ENCODE peak calls at places on chromosomes 2 and 18, in ten cellular contexts. I is tibial artery, A is heart left ventricle, F is upper lobe of right lung, T is SJCRH30, C is pancreas, U is tibial nerve, E is neural progenitor cell, G is WERI-Rb-1, L is adrenal gland. D is an unnamed sample. For H3K9me3 and H3K36me3, the result is how much of the 10 kb centered on the place peaks cover.

GRCh38 chr2:165902929-165903328 is 50.6 kb downstream of the TTC21B start:
- DNase-seq in I (no peak), A (no peak), F (no peak), T (no peak), C (no peak), U (no peak), E (no peak), G (no peak), L (no peak), D (peak)

GRCh38 chr2:33322099-33322498 is 154.3 kb upstream of the RASGRP3 start:
- DNase-seq in I (no peak), A (peak), F (no peak), T (no peak), C (no peak), U (no peak), E (no peak), G (no peak), L (peak), D (no peak)

GRCh38 chr2:187580462-187581124 is 26.4 kb upstream of the TFPI start:
- DNase-seq in I (no peak), A (no peak), F (no peak), T (no peak), C (no peak), U (no peak), E (peak), G (no peak), L (no peak), D (peak)

GRCh38 chr18:11607897-11608296 is 1.5 kb upstream of the SLC35G4 start:
- DNase-seq in I (no peak), A (no peak), F (no peak), T (no peak), C (no peak), U (no peak), E (peak), G (no peak), L (no peak), D (no peak)

GRCh38 chr18:6732952-6733351 is 3.4 kb downstream of the ARHGAP28 start:
- DNase-seq in I (no peak), A (no peak), F (no peak), T (no peak), C (no peak), U (no peak), E (no peak), G (no peak), L (no peak), D (no peak)

GRCh38 chr18:50091495-50092249 is 103.3 kb downstream of the MYO5B start:
- DNase-seq in I (no peak), A (no peak), F (no peak), T (no peak), C (no peak), U (no peak), E (no peak), G (no peak), L (no peak), D (no peak)

GRCh38 chr18:40124107-40124506 is 1830.9 kb upstream of the PIK3C3 start:
- DNase-seq in I (no peak), A (no peak), F (no peak), T (no peak), C (no peak), U (no peak), E (no peak), G (no peak), L (no peak), D (no peak)

GRCh38 chr2:234137400-234138014 is 87.0 kb downstream of the SPP2 start:
- DNase-seq in I (no peak), A (no peak), F (no peak), T (no peak), C (no peak), U (no peak), E (no peak), G (no peak), L (no peak), D (no peak)

GRCh38 chr2:144996225-144996795 is 476.4 kb upstream of the ZEB2 start:
- DNase-seq in I (no peak), A (no peak), F (no peak), T (no peak), C (no peak), U (no peak), E (no peak), G (no peak), L (no peak), D (no peak)

GRCh38 chr2:37084797-37085196 is 479 bp downstream of the GPATCH11 start:
- DNase-seq in I (no peak), A (no peak), F (no peak), T (no peak), C (no peak), U (no peak), E (peak), G (no peak), L (no peak), D (no peak)

GRCh38 chr2:189143930-189144329 is 35.6 kb downstream of the COL5A2 start:
- DNase-seq in I (no peak), A (no peak), F (no peak), T (no peak), C (no peak), U (no peak), E (no peak), G (no peak), L (no peak), D (no peak)

GRCh38 chr2:160207804-160208661 is 8.0 kb upstream of the ITGB6 start:
- DNase-seq in I (peak), A (peak), F (peak), T (peak), C (no peak), U (peak), E (peak), G (no peak), L (peak), D (peak)

GRCh38 chr2:216533504-216534068 is 34.9 kb downstream of the RPL37A start:
- DNase-seq in I (no peak), A (no peak), F (no peak), T (no peak), C (no peak), U (no peak), E (peak), G (no peak), L (peak), D (no peak)

GRCh38 chr2:239143858-239144712 is 256.7 kb downstream of the HDAC4 start:
- DNase-seq in I (no peak), A (no peak), F (no peak), T (peak), C (peak), U (no peak), E (peak), G (peak), L (no peak), D (peak)

GRCh38 chr2:39994151-39994550 is 215.1 kb upstream of the THUMPD2 start:
- DNase-seq in I (no peak), A (no peak), F (no peak), T (no peak), C (no peak), U (no peak), E (no peak), G (no peak), L (no peak), D (no peak)

GRCh38 chr2:101108357-101108756 is 42.8 kb downstream of the TBC1D8 start:
- DNase-seq in I (no peak), A (peak), F (no peak), T (no peak), C (no peak), U (no peak), E (no peak), G (no peak), L (no peak), D (no peak)

GRCh38 chr2:234257859-234258561 is 207.5 kb downstream of the SPP2 start:
- DNase-seq in I (no peak), A (no peak), F (no peak), T (peak), C (no peak), U (no peak), E (peak), G (peak), L (peak), D (peak)

GRCh38 chr18:61998957-61999356 is 106.2 kb upstream of the RNF152 start:
- DNase-seq in I (no peak), A (no peak), F (no peak), T (peak), C (no peak), U (no peak), E (no peak), G (no peak), L (no peak), D (no peak)

GRCh38 chr2:1494257-1494656 is 81.0 kb downstream of the TPO start:
- DNase-seq in I (peak), A (no peak), F (peak), T (no peak), C (no peak), U (no peak), E (no peak), G (no peak), L (no peak), D (no peak)

GRCh38 chr2:118845843-118846666 is 1.4 kb downstream of the EN1 start:
- DNase-seq in I (peak), A (no peak), F (no peak), T (no peak), C (no peak), U (no peak), E (peak), G (no peak), L (no peak), D (no peak)

GRCh38 chr2:27844821-27845255 is 45.3 kb downstream of the RBKS start:
- DNase-seq in I (no peak), A (no peak), F (no peak), T (peak), C (no peak), U (no peak), E (no peak), G (no peak), L (no peak), D (no peak)

GRCh38 chr2:186349508-186349907 is 136.6 kb upstream of the ZC3H15 start:
- DNase-seq in I (no peak), A (no peak), F (no peak), T (no peak), C (no peak), U (no peak), E (no peak), G (no peak), L (no peak), D (peak)

GRCh38 chr18:12236141-12236540 is 18.0 kb upstream of the CIDEA start:
- DNase-seq in I (no peak), A (no peak), F (no peak), T (no peak), C (no peak), U (no peak), E (no peak), G (no peak), L (no peak), D (no peak)

GRCh38 chr2:9758741-9759140 is 84.5 kb upstream of the TAF1B start:
- DNase-seq in I (no peak), A (peak), F (no peak), T (no peak), C (no peak), U (no peak), E (no peak), G (no peak), L (no peak), D (no peak)

GRCh38 chr18:64438178-64438577 is 289.3 kb upstream of the LINC00305 start:
- DNase-seq in I (no peak), A (no peak), F (no peak), T (no peak), C (no peak), U (no peak), E (no peak), G (no peak), L (no peak), D (no peak)

GRCh38 chr18:3148930-3149535 is 70.7 kb downstream of the MYOM1 start:
- DNase-seq in I (no peak), A (no peak), F (no peak), T (no peak), C (no peak), U (no peak), E (no peak), G (no peak), L (no peak), D (peak)

GRCh38 chr2:100959225-100959880 is 42.7 kb upstream of the RPL31 start:
- DNase-seq in I (no peak), A (no peak), F (no peak), T (no peak), C (no peak), U (no peak), E (no peak), G (no peak), L (no peak), D (no peak)

GRCh38 chr2:227238242-227239237 is 74.1 kb downstream of the COL4A3 start:
- DNase-seq in I (peak), A (peak), F (peak), T (peak), C (peak), U (peak), E (peak), G (peak), L (peak), D (peak)

GRCh38 chr2:206863721-206864120 is 75.6 kb upstream of the CPO start:
- DNase-seq in I (no peak), A (no peak), F (no peak), T (no peak), C (no peak), U (no peak), E (peak), G (peak), L (no peak), D (no peak)

GRCh38 chr2:168116448-168116847 is 130.9 kb downstream of the STK39 start:
- DNase-seq in I (no peak), A (no peak), F (no peak), T (peak), C (no peak), U (no peak), E (peak), G (peak), L (no peak), D (no peak)

GRCh38 chr2:231396058-231396821 is 730 bp downstream of the B3GNT7 start:
- DNase-seq in I (no peak), A (no peak), F (no peak), T (no peak), C (peak), U (no peak), E (no peak), G (no peak), L (no peak), D (peak)
- H3K27ac ChIP-seq in I (peak), A (no peak), F (peak), T (no peak), C (peak), U (no peak), E (no peak), G (no peak), L (peak), D (peak)

DNA sequence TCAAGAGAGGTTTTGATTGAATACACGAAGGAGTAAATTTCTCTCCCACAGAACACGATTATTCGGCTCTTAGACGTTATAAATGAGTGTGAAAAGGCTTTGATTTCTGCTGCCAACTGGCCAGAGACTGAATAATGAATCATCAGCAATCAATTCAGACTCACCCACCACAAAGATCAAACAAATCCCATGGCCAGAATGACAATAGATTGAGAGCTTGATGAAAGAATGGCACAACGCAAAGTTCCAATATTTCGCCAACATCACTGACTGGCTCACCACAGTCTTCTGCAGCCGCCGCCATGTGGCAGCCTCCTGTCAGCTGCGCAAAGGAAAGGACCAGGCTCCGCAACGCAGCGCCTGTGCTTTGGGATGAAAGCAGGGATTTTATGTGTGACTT is 104.5 kb upstream of the SOX11 start:
- DNase-seq in I (no peak), A (no peak), F (no peak), T (no peak), C (no peak), U (no peak), E (no peak), G (no peak), L (no peak), D (no peak)
- H3K9me3 ChIP-seq in I (under half), A (under half), F (under half), T (under half), C (under half), U (under half), E (under half), G (under half), L (under half), D (under half)

GRCh38 chr2:68805025-68805424 is 66.2 kb downstream of the BMP10 start:
- DNase-seq in I (no peak), A (no peak), F (no peak), T (no peak), C (no peak), U (no peak), E (no peak), G (no peak), L (no peak), D (no peak)
- H3K36me3 ChIP-seq in I (under half), A (under half), F (under half), T (under half), C (under half), U (under half), E (under half), G (under half), L (under half), D (under half)

DNA sequence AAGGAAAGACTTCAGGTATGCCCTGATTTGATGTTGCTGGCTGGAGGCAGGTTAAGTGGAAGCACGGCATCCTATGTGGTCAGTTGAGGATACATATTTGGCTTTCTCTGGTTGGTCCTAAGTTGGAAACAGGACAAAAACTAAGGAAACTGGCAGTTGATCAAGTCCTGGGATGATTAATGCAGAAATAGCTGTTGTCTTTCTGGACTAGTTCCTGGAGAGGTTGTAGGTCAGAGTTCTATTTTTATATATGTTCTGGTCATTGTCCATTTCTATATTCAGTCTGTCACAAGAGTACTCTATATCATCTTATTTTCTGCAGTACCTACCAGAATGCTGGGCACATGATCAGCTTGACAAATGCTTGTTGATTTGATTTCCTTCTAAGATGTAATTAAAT is 4.0 kb upstream of the SLC35F5 start:
- DNase-seq in I (no peak), A (no peak), F (no peak), T (no peak), C (no peak), U (no peak), E (no peak), G (no peak), L (no peak), D (no peak)
- H3K27ac ChIP-seq in I (no peak), A (peak), F (no peak), T (no peak), C (no peak), U (no peak), E (no peak), G (no peak), L (no peak), D (no peak)

DNA sequence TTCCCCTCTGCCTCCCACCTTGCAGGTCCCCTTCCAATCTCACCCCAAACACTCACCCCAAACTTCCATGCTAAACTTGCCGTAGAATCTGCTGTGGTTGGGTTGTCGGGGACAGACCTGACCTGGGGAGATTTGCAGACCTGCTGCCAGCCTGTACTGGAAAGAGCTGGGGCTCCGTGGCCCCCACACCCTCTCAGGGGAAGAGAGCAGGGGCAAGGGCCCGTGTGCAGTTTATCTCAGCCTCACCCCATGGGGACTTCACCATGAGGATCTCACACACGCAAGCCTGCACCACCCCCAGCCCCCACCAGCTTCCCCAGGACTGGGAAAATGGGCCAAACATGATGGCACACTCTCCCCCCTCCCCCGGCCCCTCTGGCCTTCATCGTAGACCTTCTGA is 30.7 kb downstream of the KCNIP3 start:
- DNase-seq in I (no peak), A (no peak), F (no peak), T (no peak), C (peak), U (no peak), E (no peak), G (no peak), L (no peak), D (no peak)
- H3K9me3 ChIP-seq in I (under half), A (under half), F (under half), T (under half), C (under half), U (under half), E (under half), G (under half), L (under half), D (under half)

GRCh38 chr2:81872043-81872442 is 1567.5 kb upstream of the LRRTM1 start:
- DNase-seq in I (no peak), A (no peak), F (no peak), T (no peak), C (no peak), U (no peak), E (no peak), G (no peak), L (no peak), D (no peak)

DNA sequence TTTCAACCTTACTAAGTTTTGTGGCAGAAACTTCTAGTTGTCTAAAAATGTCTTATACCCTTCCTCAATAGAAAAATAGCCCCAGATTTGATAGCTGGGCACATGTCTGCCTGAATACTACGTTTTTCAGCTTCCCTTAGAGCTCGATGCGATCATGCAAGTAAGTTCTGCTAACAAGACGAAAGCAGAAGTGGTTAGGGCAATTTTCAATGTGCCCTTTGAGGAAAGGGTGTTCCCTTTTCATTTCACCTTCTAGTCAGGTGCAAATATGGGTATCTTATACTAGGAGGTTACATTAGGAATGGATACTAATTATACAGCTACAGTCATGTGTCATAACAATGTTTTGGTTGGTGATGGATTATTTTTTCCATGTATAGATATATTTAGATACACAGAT is 1572.1 kb upstream of the LRRTM1 start:
- DNase-seq in I (no peak), A (no peak), F (no peak), T (no peak), C (no peak), U (no peak), E (no peak), G (no peak), L (no peak), D (no peak)
- H3K36me3 ChIP-seq in I (under half), A (under half), F (under half), T (under half), C (under half), U (under half), E (under half), G (under half), L (under half), D (under half)

GRCh38 chr2:44126106-44126797 is 42.4 kb upstream of the PPM1B start:
- DNase-seq in I (no peak), A (no peak), F (no peak), T (no peak), C (no peak), U (no peak), E (no peak), G (no peak), L (no peak), D (peak)

GRCh38 chr2:44130441-44130840 is 38.2 kb upstream of the PPM1B start:
- DNase-seq in I (no peak), A (no peak), F (no peak), T (no peak), C (no peak), U (no peak), E (no peak), G (no peak), L (no peak), D (no peak)

GRCh38 chr2:44120428-44120827 is 48.2 kb upstream of the PPM1B start:
- DNase-seq in I (no peak), A (no peak), F (no peak), T (no peak), C (no peak), U (no peak), E (no peak), G (no peak), L (no peak), D (no peak)

GRCh38 chr2:44121899-44122298 is 46.8 kb upstream of the PPM1B start:
- DNase-seq in I (no peak), A (no peak), F (no peak), T (no peak), C (no peak), U (no peak), E (no peak), G (no peak), L (no peak), D (no peak)

GRCh38 chr2:44124502-44124901 is 44.2 kb upstream of the PPM1B start:
- DNase-seq in I (no peak), A (no peak), F (no peak), T (no peak), C (no peak), U (no peak), E (no peak), G (no peak), L (no peak), D (no peak)
- H3K27ac ChIP-seq in I (no peak), A (no peak), F (no peak), T (no peak), C (no peak), U (no peak), E (no peak), G (no peak), L (no peak), D (no peak)

DNA sequence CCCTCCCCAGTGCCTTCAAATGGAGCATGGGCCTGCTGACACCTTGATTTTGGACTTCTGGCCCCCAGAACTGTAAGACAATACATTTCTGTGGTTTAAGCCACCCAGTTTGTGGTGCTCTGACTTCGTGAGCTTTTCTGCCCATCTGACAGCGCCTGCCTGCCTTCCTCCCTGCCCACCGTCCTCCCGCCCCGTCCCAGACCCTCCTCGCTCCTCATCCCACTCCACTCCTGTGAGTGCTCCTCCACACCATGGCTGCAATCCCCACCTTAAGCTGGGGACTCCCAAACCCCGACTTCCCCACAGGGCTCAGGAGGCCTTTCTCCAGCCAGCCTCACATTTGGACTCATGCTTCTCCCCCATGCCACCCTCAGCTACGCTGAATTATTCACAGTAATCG is 70.7 kb downstream of the CABLES1 start:
- DNase-seq in I (no peak), A (no peak), F (no peak), T (no peak), C (no peak), U (no peak), E (no peak), G (no peak), L (no peak), D (no peak)
- H3K9me3 ChIP-seq in I (under half), A (under half), F (under half), T (under half), C (under half), U (under half), E (under half), G (under half), L (under half), D (under half)

D was measured in small intestine.